ENCODE peak calls at places on chromosomes 16 and 17, in four cellular contexts. H, U, P and J are unnamed samples.

GRCh38 chr17:44916781-44917241 is 1.5 kb upstream of the GFAP start:
- DNase-seq in H (peak; percentile 83), U (no peak), P (peak; percentile 71), J (no peak)

GRCh38 chr16:52825882-52826281 is 226.8 kb downstream of the CHD9NB start:
- DNase-seq in H (no peak), U (no peak), P (no peak), J (no peak)

GRCh38 chr17:72985882-72986720 is 106.4 kb downstream of the SLC39A11 start:
- DNase-seq in H (peak; percentile 82), U (peak; percentile 63), P (peak; percentile 85), J (no peak)

GRCh38 chr16:4506450-4506849 is 30.3 kb downstream of the HMOX2 start:
- DNase-seq in H (peak; percentile 88), U (peak; percentile 67), P (peak; percentile 90), J (no peak)

GRCh38 chr17:64005734-64006167 is 7.6 kb downstream of the PRR29 start:
- DNase-seq in H (no peak), U (no peak), P (peak; percentile 30), J (no peak)

GRCh38 chr17:50130778-50131317 is 888 bp upstream of the SAMD14 start:
- DNase-seq in H (no peak), U (no peak), P (no peak), J (no peak)

GRCh38 chr16:50309527-50310307 is 43.4 kb downstream of the ADCY7 start:
- DNase-seq in H (no peak), U (no peak), P (no peak), J (no peak)

GRCh38 chr17:34001246-34001645 is 253.8 kb upstream of the CCL2 start:
- DNase-seq in H (no peak), U (no peak), P (no peak), J (no peak)

GRCh38 chr17:73498176-73498575 is 146.1 kb downstream of the SDK2 start:
- DNase-seq in H (no peak), U (no peak), P (no peak), J (no peak)

GRCh38 chr17:77735341-77736206 is 222.9 kb upstream of the TNRC6C start:
- DNase-seq in H (peak; percentile 58), U (no peak), P (peak; percentile 24), J (no peak)

GRCh38 chr17:79808763-79809529 is 12.1 kb upstream of the CBX8 start:
- DNase-seq in H (peak; percentile 60), U (peak; percentile 19), P (no peak), J (no peak)

GRCh38 chr17:4593021-4593797 is 8.9 kb downstream of the SMTNL2 start:
- DNase-seq in H (no peak), U (no peak), P (no peak), J (no peak)

GRCh38 chr17:49787932-49788442 is 494 bp upstream of the KAT7 start:
- DNase-seq in H (no peak), U (peak; percentile 95), P (peak; percentile 48), J (no peak)

GRCh38 chr17:44004761-44005526 is 522 bp downstream of the NAGS start:
- DNase-seq in H (no peak), U (no peak), P (peak; percentile 45), J (no peak)

GRCh38 chr17:1294157-1294717 is 14.8 kb downstream of the TRARG1 start:
- DNase-seq in H (no peak), U (peak; percentile 87), P (no peak), J (no peak)

GRCh38 chr16:8807189-8807588 is 9.6 kb downstream of the PMM2 start:
- DNase-seq in H (no peak), U (no peak), P (no peak), J (no peak)

GRCh38 chr16:54847207-54847606 is 83.5 kb upstream of the IRX5 start:
- DNase-seq in H (no peak), U (no peak), P (peak; percentile 0), J (no peak)

GRCh38 chr16:21163576-21163975 is 5.1 kb downstream of the LDAF1 start:
- DNase-seq in H (no peak), U (no peak), P (peak; percentile 35), J (no peak)

GRCh38 chr17:21345236-21345635 is 30.9 kb upstream of the KCNJ12 start:
- DNase-seq in H (no peak), U (no peak), P (no peak), J (no peak)

GRCh38 chr16:23948949-23949392 is 113.2 kb downstream of the PRKCB start:
- DNase-seq in H (no peak), U (no peak), P (no peak), J (no peak)

GRCh38 chr16:55779391-55780094 is 53.4 kb downstream of the CES1 start:
- DNase-seq in H (no peak), U (no peak), P (no peak), J (no peak)

GRCh38 chr16:670485-671352 is 2.8 kb downstream of the RHOT2 start:
- DNase-seq in H (no peak), U (no peak), P (no peak), J (no peak)

GRCh38 chr16:4433228-4433627 is 7.6 kb downstream of the DNAJA3 start:
- DNase-seq in H (no peak), U (no peak), P (no peak), J (no peak)

GRCh38 chr17:57871155-57871554 is 21.3 kb upstream of the MRPS23 start:
- DNase-seq in H (no peak), U (no peak), P (no peak), J (no peak)

GRCh38 chr17:6936370-6937028 is 59.4 kb upstream of the ALOX12 start:
- DNase-seq in H (peak; percentile 27), U (peak; percentile 86), P (peak; percentile 70), J (no peak)

GRCh38 chr16:2770057-2770780 is 6.9 kb downstream of the ELOB start:
- DNase-seq in H (no peak), U (peak; percentile 40), P (no peak), J (no peak)

GRCh38 chr16:19963306-19963705 is 78.7 kb upstream of the GPRC5B start:
- DNase-seq in H (no peak), U (no peak), P (no peak), J (no peak)

GRCh38 chr17:66432996-66433556 is 130.7 kb downstream of the PRKCA start:
- DNase-seq in H (peak; percentile 46), U (peak; percentile 58), P (peak; percentile 28), J (no peak)

GRCh38 chr16:70454221-70455034 is at the start of gene FCSK:
- DNase-seq in H (peak; percentile 74), U (peak; percentile 32), P (peak; percentile 78), J (peak; percentile 43)

GRCh38 chr17:9371019-9371418 is 204.6 kb downstream of the STX8 start:
- DNase-seq in H (peak; percentile 70), U (no peak), P (peak; percentile 96), J (no peak)

GRCh38 chr16:85927938-85928337 is 29.0 kb downstream of the IRF8 start:
- DNase-seq in H (no peak), U (no peak), P (no peak), J (no peak)

GRCh38 chr17:40615295-40615988 is 32.2 kb downstream of the SMARCE1 start:
- DNase-seq in H (peak; percentile 56), U (peak; percentile 76), P (peak; percentile 58), J (no peak)

GRCh38 chr16:55849536-55849935 is 16.6 kb upstream of the CES1 start:
- DNase-seq in H (no peak), U (no peak), P (no peak), J (no peak)

GRCh38 chr17:59451706-59452105 is 113.7 kb upstream of the DHX40 start:
- DNase-seq in H (no peak), U (no peak), P (peak; percentile 88), J (no peak)

GRCh38 chr17:3474212-3474611 is 1.6 kb upstream of the ASPA start:
- DNase-seq in H (peak; percentile 60), U (no peak), P (peak; percentile 32), J (no peak)

GRCh38 chr17:37090941-37091340 is 142.2 kb downstream of the AATF start:
- DNase-seq in H (no peak), U (no peak), P (no peak), J (no peak)

GRCh38 chr16:59593256-59593655 is 859.1 kb upstream of the GOT2 start:
- DNase-seq in H (peak; percentile 16), U (peak; percentile 85), P (peak; percentile 63), J (no peak)

GRCh38 chr16:12096828-12097522 is 120.4 kb downstream of the SNX29 start:
- DNase-seq in H (no peak), U (no peak), P (no peak), J (no peak)

GRCh38 chr16:67959520-67959919 is 8.9 kb downstream of the SLC12A4 start:
- DNase-seq in H (peak; percentile 76), U (no peak), P (peak; percentile 90), J (no peak)